ENCODE peak calls at places on chromosomes 5 and 9, in ten cellular contexts. U is A549, H is tibial nerve, X is body of pancreas, L is colonic mucosa, T is fibroblast of lung, J is progenitor cell of endocrine pancreas, B is PC-9, W is OCI-LY7, E is fibroblast of mammary gland. V is an unnamed sample.
A peak's percentile ranks its signal among the peaks of the same experiment; 100 is the strongest.

GRCh38 chr9:35027871-35028270 is 38.3 kb downstream of the DNAJB5 start:
- DNase-seq in U (no peak), H (no peak), X (no peak), L (no peak), T (no peak), J (no peak), B (no peak), W (peak; percentile 24), E (no peak), V (no peak)

GRCh38 chr9:93911871-93912554 is 43.1 kb downstream of the BARX1 start:
- DNase-seq in U (no peak), H (no peak), X (no peak), L (no peak), T (no peak), J (no peak), B (no peak), W (no peak), E (peak; percentile 8), V (no peak)

GRCh38 chr9:4887556-4887955 is 94.8 kb downstream of the RCL1 start:
- DNase-seq in U (no peak), H (no peak), X (no peak), L (no peak), T (peak; percentile 70), J (no peak), B (no peak), W (no peak), E (peak; percentile 72), V (peak; percentile 87)

GRCh38 chr9:69743930-69744329 is 15.9 kb downstream of the PTAR1 start:
- DNase-seq in U (no peak), H (no peak), X (no peak), L (no peak), T (no peak), J (no peak), B (no peak), W (no peak), E (no peak), V (no peak)

GRCh38 chr5:161369032-161369431 is 177.5 kb downstream of the GABRB2 start:
- DNase-seq in U (no peak), H (no peak), X (no peak), L (no peak), T (no peak), J (no peak), B (no peak), W (no peak), E (no peak), V (no peak)

GRCh38 chr5:175738595-175739133 is 80.8 kb downstream of the HRH2 start:
- DNase-seq in U (no peak), H (no peak), X (no peak), L (no peak), T (no peak), J (no peak), B (no peak), W (no peak), E (no peak), V (peak; percentile 80)

GRCh38 chr5:25500635-25501034 is 855.9 kb upstream of the CDH10 start:
- DNase-seq in U (no peak), H (no peak), X (no peak), L (no peak), T (no peak), J (no peak), B (no peak), W (no peak), E (no peak), V (no peak)

GRCh38 chr5:163821142-163821541 is 315.7 kb downstream of the MAT2B start:
- DNase-seq in U (no peak), H (no peak), X (no peak), L (no peak), T (no peak), J (no peak), B (no peak), W (peak; percentile 3), E (peak; percentile 5), V (peak; percentile 23)

DNA sequence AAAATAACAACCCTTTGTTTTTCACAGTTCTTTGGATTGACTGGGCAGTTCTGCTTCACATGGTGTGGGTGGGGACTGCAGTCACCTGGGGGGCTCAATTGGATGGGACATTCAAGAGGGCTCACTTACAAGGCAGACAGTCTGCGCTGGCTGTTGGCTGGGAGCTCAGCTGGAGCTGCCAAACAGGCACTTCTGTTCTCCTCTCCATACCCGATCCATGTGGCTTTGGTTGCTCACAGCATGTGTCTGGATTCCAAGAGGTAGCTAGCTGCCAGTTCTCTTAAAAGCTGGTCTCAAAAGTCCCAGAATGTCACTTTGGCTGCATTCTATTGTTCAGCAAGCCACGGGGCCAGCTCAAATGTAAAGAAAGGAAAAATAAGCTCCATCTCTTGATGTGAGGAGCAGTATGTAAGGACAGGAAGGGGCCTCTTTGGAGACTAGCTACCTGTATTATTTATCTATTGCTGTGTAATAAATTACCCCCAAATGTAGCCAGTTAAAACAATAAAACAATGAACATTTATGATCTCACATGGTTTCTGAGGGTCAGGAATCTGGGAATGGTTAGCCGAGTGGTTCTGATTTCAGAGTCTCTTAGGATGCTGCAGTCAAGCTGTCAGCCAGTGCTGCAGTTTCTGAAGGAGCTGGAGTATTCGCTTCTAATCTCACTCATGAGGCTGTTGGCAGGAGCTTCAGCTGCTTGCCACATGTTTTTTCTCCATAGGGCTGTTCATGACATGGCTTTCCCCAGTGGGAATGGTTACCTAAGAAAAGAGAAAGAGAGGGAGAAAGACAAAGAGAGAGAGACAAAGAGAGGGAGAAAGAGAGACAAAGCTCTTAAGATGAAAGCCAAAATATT is 112.8 kb upstream of the CLINT1 start:
- DNase-seq in U (no peak), H (no peak), X (no peak), L (no peak), T (peak; percentile 11), J (no peak), B (no peak), W (no peak), E (peak; percentile 28), V (no peak)
- TF ChIP-seq CTCF in U (no peak), H (no peak), X (no peak), L (no peak), T (no peak), J (no peak), B (no peak), W (no peak), E (no peak), V (no peak)

GRCh38 chr5:14870347-14871083 is 1.1 kb downstream of the ANKH start:
- DNase-seq in U (no peak), H (no peak), X (no peak), L (peak; percentile 61), T (no peak), J (no peak), B (no peak), W (peak; percentile 79), E (no peak), V (peak; percentile 18)
- TF ChIP-seq CTCF in U (no peak), H (peak; percentile 19), X (no peak), L (no peak), T (no peak), J (no peak), B (no peak), W (peak; percentile 59), E (no peak), V (no peak)

GRCh38 chr5:174523311-174524159 is 200.8 kb upstream of the MSX2 start:
- DNase-seq in U (peak; percentile 18), H (no peak), X (no peak), L (no peak), T (no peak), J (no peak), B (no peak), W (no peak), E (no peak), V (no peak)
- TF ChIP-seq CTCF in U (peak; percentile 41), H (no peak), X (no peak), L (no peak), T (peak; percentile 25), J (peak; percentile 36), B (peak; percentile 27), W (no peak), E (peak; percentile 10), V (peak; percentile 36)

GRCh38 chr5:143433680-143434079 is 30.2 kb upstream of the NR3C1 start:
- DNase-seq in U (no peak), H (no peak), X (no peak), L (no peak), T (no peak), J (no peak), B (no peak), W (peak; percentile 62), E (no peak), V (no peak)
- TF ChIP-seq CTCF in U (no peak), H (no peak), X (no peak), L (no peak), T (no peak), J (no peak), B (no peak), W (no peak), E (no peak), V (no peak)

V was measured in MCF 10A.